ENCODE peak calls at places on chromosomes 16 and 17, in nine cellular contexts. Z, D, Y, M, G, F, J, W and A are unnamed samples.

GRCh38 chr17:64386412-64387144 is 4.1 kb downstream of the PECAM1 start:
- DNase-seq in Z (no peak), D (no peak), Y (no peak), M (no peak), G (no peak), F (no peak), J (no peak), W (no peak), A (no peak)

GRCh38 chr17:17028059-17028877 is 14.0 kb upstream of the MPRIP start:
- DNase-seq in Z (peak; percentile 59), D (no peak), Y (peak; percentile 69), M (no peak), G (peak; percentile 72), F (peak; percentile 88), J (peak; percentile 81), W (peak; percentile 96), A (no peak)

GRCh38 chr16:3158014-3158497 is 23.2 kb downstream of the ZNF213 start:
- DNase-seq in Z (peak; percentile 28), D (no peak), Y (peak; percentile 47), M (no peak), G (no peak), F (no peak), J (peak; percentile 62), W (no peak), A (no peak)

GRCh38 chr17:16379654-16380053 is 1.2 kb upstream of the UBB start:
- DNase-seq in Z (no peak), D (no peak), Y (no peak), M (no peak), G (no peak), F (no peak), J (peak; percentile 23), W (no peak), A (no peak)

GRCh38 chr16:27473101-27473900 is 71.3 kb downstream of the IL21R start:
- DNase-seq in Z (no peak), D (no peak), Y (no peak), M (no peak), G (no peak), F (no peak), J (no peak), W (no peak), A (no peak)

GRCh38 chr17:42850964-42851363 is at the start of gene AOC3:
- DNase-seq in Z (no peak), D (no peak), Y (peak; percentile 29), M (no peak), G (peak; percentile 80), F (no peak), J (no peak), W (no peak), A (no peak)

GRCh38 chr16:4032768-4033167 is 83.5 kb downstream of the ADCY9 start:
- DNase-seq in Z (no peak), D (no peak), Y (no peak), M (no peak), G (peak; percentile 78), F (no peak), J (peak; percentile 76), W (peak; percentile 76), A (no peak)

GRCh38 chr17:63622571-63623390 is 564 bp downstream of the MAP3K3 start:
- DNase-seq in Z (peak; percentile 57), D (no peak), Y (peak; percentile 72), M (no peak), G (peak; percentile 85), F (no peak), J (peak; percentile 89), W (peak; percentile 37), A (no peak)

GRCh38 chr17:410674-411401 is 58.2 kb upstream of the RPH3AL start:
- DNase-seq in Z (peak; percentile 19), D (peak; percentile 2), Y (peak; percentile 70), M (no peak), G (no peak), F (no peak), J (no peak), W (no peak), A (no peak)

GRCh38 chr16:71627631-71628236 is 1.8 kb downstream of the MARVELD3 start:
- DNase-seq in Z (peak; percentile 57), D (no peak), Y (peak; percentile 68), M (no peak), G (no peak), F (no peak), J (no peak), W (no peak), A (no peak)

GRCh38 chr16:66275795-66276428 is 90.6 kb upstream of the CDH5 start:
- DNase-seq in Z (peak; percentile 88), D (no peak), Y (peak; percentile 89), M (no peak), G (no peak), F (peak; percentile 32), J (no peak), W (peak; percentile 97), A (no peak)

GRCh38 chr17:50953831-50954601 is 87.9 kb upstream of the TOB1 start:
- DNase-seq in Z (peak; percentile 85), D (peak; percentile 61), Y (peak; percentile 58), M (peak; percentile 50), G (peak; percentile 63), F (no peak), J (peak; percentile 84), W (peak; percentile 89), A (no peak)

GRCh38 chr16:86025706-86026105 is 126.7 kb downstream of the IRF8 start:
- DNase-seq in Z (no peak), D (no peak), Y (no peak), M (no peak), G (no peak), F (no peak), J (no peak), W (no peak), A (no peak)

GRCh38 chr16:259226-259625 is 16.5 kb downstream of the RGS11 start:
- DNase-seq in Z (no peak), D (no peak), Y (no peak), M (no peak), G (no peak), F (no peak), J (no peak), W (no peak), A (no peak)

GRCh38 chr17:52395308-52395707 is 236.8 kb upstream of the CA10 start:
- DNase-seq in Z (no peak), D (no peak), Y (no peak), M (no peak), G (no peak), F (no peak), J (no peak), W (no peak), A (no peak)

GRCh38 chr17:21678451-21679081 is 13.8 kb upstream of the KCNJ18 start:
- DNase-seq in Z (no peak), D (no peak), Y (no peak), M (no peak), G (peak; percentile 46), F (no peak), J (no peak), W (no peak), A (no peak)

GRCh38 chr17:79011451-79012147 is 2.0 kb upstream of the CANT1 start:
- DNase-seq in Z (peak; percentile 41), D (no peak), Y (no peak), M (no peak), G (peak; percentile 44), F (no peak), J (no peak), W (peak; percentile 91), A (no peak)

GRCh38 chr17:75263051-75263450 is 1.4 kb downstream of the MRPS7 start:
- DNase-seq in Z (no peak), D (no peak), Y (peak; percentile 37), M (no peak), G (no peak), F (no peak), J (peak; percentile 7), W (no peak), A (no peak)
- H3K4me3 ChIP-seq in Z (no peak overlapping the region), D (peak overlapping the region; percentile 76), Y (peak overlapping the region; percentile 98), M (peak overlapping the region; percentile 95), G (peak overlapping the region; percentile 88), F (no peak overlapping the region), J (peak overlapping the region; percentile 98), W (no peak overlapping the region), A (peak overlapping the region; percentile 8)

DNA sequence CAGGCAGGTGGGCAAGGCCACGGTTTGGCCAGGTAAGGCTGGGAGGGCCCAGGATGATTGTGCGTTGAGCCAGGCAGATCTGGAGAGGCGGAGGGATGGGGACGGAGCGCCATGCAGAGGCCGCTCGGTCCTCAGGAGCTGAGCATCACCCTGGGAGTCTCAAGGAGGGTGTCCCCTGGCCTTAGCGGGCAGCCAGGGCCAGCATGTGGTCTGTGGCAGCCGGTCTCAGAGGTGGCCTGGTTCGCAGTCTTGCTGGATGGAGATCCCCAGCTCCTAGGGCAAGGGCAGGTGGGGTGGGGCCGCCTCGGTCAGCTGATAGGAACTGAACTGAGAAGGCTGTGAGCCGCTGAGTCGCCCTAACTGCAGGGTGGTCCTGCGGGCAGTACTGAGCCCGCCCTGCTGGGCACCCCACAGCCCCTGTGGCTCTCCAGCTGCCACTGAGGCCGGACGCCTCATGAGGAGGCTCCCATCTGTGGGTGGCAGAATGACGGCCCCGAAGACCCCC is 11.6 kb upstream of the CDH15 start:
- DNase-seq in Z (no peak), D (no peak), Y (no peak), M (no peak), G (no peak), F (no peak), J (no peak), W (no peak), A (no peak)
- TF ChIP-seq CTCF in Z (no peak), D (no peak), Y (no peak), M (no peak), G (no peak), F (no peak), J (no peak), W (no peak), A (no peak)

GRCh38 chr17:7394452-7395191 is at the start of gene PLSCR3:
- DNase-seq in Z (peak; percentile 88), D (peak; percentile 27), Y (peak; percentile 89), M (peak; percentile 51), G (peak; percentile 90), F (peak; percentile 56), J (peak; percentile 92), W (peak; percentile 77), A (no peak)
- H3K4me3 ChIP-seq in Z (peak within 1 kb of the TSS; percentile 85), D (peak within 1 kb of the TSS; percentile 81), Y (peak within 1 kb of the TSS; percentile 91), M (peak within 1 kb of the TSS; percentile 87), G (peak within 1 kb of the TSS; percentile 85), F (peak within 1 kb of the TSS; percentile 57), J (peak within 1 kb of the TSS; percentile 95), W (peak within 1 kb of the TSS; percentile 82), A (peak within 1 kb of the TSS; percentile 88)

GRCh38 chr17:9887521-9887920 is 17.6 kb downstream of the RCVRN start:
- DNase-seq in Z (no peak), D (no peak), Y (no peak), M (no peak), G (no peak), F (no peak), J (no peak), W (no peak), A (no peak)

GRCh38 chr17:9893606-9894005 is 11.5 kb downstream of the RCVRN start:
- DNase-seq in Z (peak; percentile 45), D (no peak), Y (no peak), M (no peak), G (no peak), F (no peak), J (no peak), W (no peak), A (no peak)

GRCh38 chr17:9886141-9886930 is 18.7 kb downstream of the RCVRN start:
- DNase-seq in Z (no peak), D (no peak), Y (no peak), M (no peak), G (no peak), F (no peak), J (no peak), W (no peak), A (no peak)

GRCh38 chr17:9895923-9896322 is 9.1 kb downstream of the RCVRN start:
- DNase-seq in Z (peak; percentile 23), D (no peak), Y (no peak), M (no peak), G (no peak), F (no peak), J (no peak), W (no peak), A (no peak)

GRCh38 chr17:9890124-9890523 is 14.9 kb downstream of the RCVRN start:
- DNase-seq in Z (peak; percentile 46), D (no peak), Y (peak; percentile 88), M (no peak), G (no peak), F (no peak), J (no peak), W (no peak), A (no peak)
- TF ChIP-seq CTCF in Z (peak; percentile 80), D (peak; percentile 80), Y (peak; percentile 83), M (peak; percentile 21), G (peak; percentile 21), F (peak; percentile 58), J (peak; percentile 32), W (peak; percentile 26), A (peak; percentile 31)